ENCODE peak calls at places on chromosomes 2 and 18, in six cellular contexts. Y, B, C, H, Z and S are unnamed samples.
A peak's percentile ranks its signal among the peaks of the same experiment; 100 is the strongest.

GRCh38 chr18:11293794-11294193 is 144.4 kb upstream of the PIEZO2 start:
- DNase-seq in Y (no peak), B (no peak), C (no peak), H (no peak), Z (no peak), S (no peak)

GRCh38 chr18:49961271-49961670 is 147.9 kb upstream of the ACAA2 start:
- DNase-seq in Y (no peak), B (no peak), C (no peak), H (no peak), Z (no peak), S (no peak)

GRCh38 chr18:36157441-36157840 is 27.7 kb downstream of the ELP2 start:
- DNase-seq in Y (no peak), B (no peak), C (no peak), H (no peak), Z (no peak), S (no peak)

GRCh38 chr2:99084256-99084655 is 57.3 kb upstream of the C2orf15 start:
- DNase-seq in Y (no peak), B (no peak), C (peak; percentile 13), H (peak; percentile 45), Z (no peak), S (no peak)

GRCh38 chr2:227482638-227483340 is 10.8 kb downstream of the AGFG1 start:
- DNase-seq in Y (peak; percentile 15), B (no peak), C (no peak), H (no peak), Z (no peak), S (no peak)

GRCh38 chr2:27717070-27717453 is 53.4 kb downstream of the SLC4A1AP start:
- DNase-seq in Y (peak; percentile 36), B (no peak), C (no peak), H (peak; percentile 19), Z (no peak), S (no peak)

GRCh38 chr2:207530160-207531023 is 630 bp downstream of the CREB1 start:
- DNase-seq in Y (peak; percentile 45), B (peak; percentile 54), C (peak; percentile 86), H (peak; percentile 49), Z (peak; percentile 56), S (peak; percentile 58)

GRCh38 chr2:145043399-145043834 is 523.5 kb upstream of the ZEB2 start:
- DNase-seq in Y (no peak), B (no peak), C (peak; percentile 19), H (no peak), Z (no peak), S (peak; percentile 63)

GRCh38 chr2:200592414-200593075 is 6.7 kb downstream of the AOX1 start:
- DNase-seq in Y (peak; percentile 43), B (peak; percentile 44), C (peak; percentile 9), H (peak; percentile 32), Z (no peak), S (no peak)

GRCh38 chr2:98883780-98884211 is 52.2 kb downstream of the CRACDL start:
- DNase-seq in Y (no peak), B (no peak), C (no peak), H (no peak), Z (no peak), S (no peak)

GRCh38 chr2:109521751-109522374 is 91.9 kb downstream of the SEPTIN10 start:
- DNase-seq in Y (no peak), B (no peak), C (no peak), H (no peak), Z (no peak), S (no peak)

GRCh38 chr2:55010149-55010591 is 40.1 kb downstream of the RTN4 start:
- DNase-seq in Y (peak; percentile 31), B (peak; percentile 76), C (peak; percentile 20), H (no peak), Z (no peak), S (peak; percentile 79)

DNA sequence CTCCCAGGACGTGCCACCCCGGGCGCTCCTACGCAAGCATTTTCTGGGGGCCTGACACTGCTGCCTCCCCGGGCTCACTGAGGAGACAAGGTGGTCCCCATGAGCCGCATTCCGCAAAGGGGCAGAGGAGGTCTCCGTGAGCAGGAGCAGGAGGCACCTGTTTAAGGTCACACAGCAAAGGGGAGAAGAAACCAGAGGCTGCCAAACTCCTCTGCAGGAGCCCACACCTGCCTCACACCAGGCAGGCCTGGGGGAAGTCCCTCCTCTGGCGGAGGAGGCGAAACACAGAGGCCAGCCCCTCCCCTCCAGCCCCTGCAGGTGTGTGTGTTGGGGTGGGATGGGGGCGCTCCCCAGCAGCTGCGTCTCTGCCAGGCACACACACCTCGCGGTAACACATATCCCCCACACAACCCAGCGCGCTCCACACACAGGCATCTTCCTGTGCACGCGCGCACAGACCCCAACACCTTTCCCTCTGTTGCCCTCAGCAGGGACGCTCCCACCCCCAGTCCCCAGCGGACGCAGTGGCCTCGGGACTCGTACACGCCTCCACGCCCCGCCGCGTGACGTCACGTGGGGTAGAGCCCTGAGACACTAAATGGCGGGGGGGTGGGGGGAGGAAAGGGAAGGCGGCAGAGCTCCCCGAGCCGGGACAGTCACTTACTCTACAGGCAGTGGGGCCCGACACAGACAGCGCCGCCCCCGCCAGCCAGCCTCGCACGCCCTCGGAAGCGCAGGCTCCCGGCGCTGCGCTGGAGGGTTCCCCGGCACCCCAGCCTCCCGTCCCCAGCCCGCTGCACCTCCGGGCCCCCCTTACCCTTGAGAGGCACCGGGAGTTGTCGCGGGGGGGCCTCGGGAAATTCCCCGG is 537 bp upstream of the WNT10A start:
- DNase-seq in Y (no peak), B (no peak), C (no peak), H (peak; percentile 48), Z (peak; percentile 42), S (peak; percentile 28)
- TF ChIP-seq EZH2 in Y (no peak), B (peak; percentile 71), C (peak; percentile 99), H (peak; percentile 65), Z (no peak), S (no peak)

GRCh38 chr2:239357954-239358754 is 42.7 kb downstream of the HDAC4 start:
- DNase-seq in Y (no peak), B (no peak), C (peak; percentile 22), H (no peak), Z (no peak), S (no peak)
- TF ChIP-seq CTCF in Y (no peak), B (no peak), C (no peak), H (peak; percentile 25), Z (no peak), S (no peak)

GRCh38 chr2:31580321-31581117 is at the start of gene SRD5A2:
- DNase-seq in Y (no peak), B (no peak), C (peak; percentile 69), H (peak; percentile 74), Z (no peak), S (no peak)
- TF ChIP-seq EZH2 in Y (no peak), B (no peak), C (peak; percentile 96), H (peak; percentile 77), Z (no peak), S (peak; percentile 40)

GRCh38 chr18:1103567-1103966 is 198.9 kb downstream of the ADCYAP1 start:
- DNase-seq in Y (peak; percentile 36), B (no peak), C (no peak), H (no peak), Z (no peak), S (no peak)

GRCh38 chr18:1104265-1104792 is 199.7 kb downstream of the ADCYAP1 start:
- DNase-seq in Y (peak; percentile 64), B (no peak), C (no peak), H (no peak), Z (no peak), S (no peak)

DNA sequence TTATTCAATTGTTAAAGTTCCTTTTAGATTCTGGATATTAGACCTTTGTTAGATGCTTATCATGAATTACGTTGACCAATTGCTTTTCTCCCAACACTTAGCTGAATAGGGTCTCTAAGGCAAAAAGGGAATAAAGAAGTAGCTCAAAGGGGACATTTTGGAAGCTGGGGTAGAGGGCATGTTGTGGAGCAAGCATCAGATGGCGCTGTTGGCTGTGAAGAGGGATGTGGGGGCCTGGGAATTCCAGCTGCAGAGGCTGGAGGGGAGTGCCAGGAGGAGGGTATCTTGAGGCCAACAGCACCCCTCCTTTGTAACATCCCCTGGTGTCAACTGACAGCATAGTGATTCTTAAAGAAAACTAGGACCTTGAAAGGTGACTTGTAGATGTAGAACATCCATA is 198.2 kb downstream of the ADCYAP1 start:
- DNase-seq in Y (no peak), B (no peak), C (no peak), H (peak; percentile 34), Z (no peak), S (no peak)
- TF ChIP-seq CTCF in Y (no peak), B (no peak), C (peak; percentile 8), H (peak; percentile 51), Z (no peak), S (no peak)

DNA sequence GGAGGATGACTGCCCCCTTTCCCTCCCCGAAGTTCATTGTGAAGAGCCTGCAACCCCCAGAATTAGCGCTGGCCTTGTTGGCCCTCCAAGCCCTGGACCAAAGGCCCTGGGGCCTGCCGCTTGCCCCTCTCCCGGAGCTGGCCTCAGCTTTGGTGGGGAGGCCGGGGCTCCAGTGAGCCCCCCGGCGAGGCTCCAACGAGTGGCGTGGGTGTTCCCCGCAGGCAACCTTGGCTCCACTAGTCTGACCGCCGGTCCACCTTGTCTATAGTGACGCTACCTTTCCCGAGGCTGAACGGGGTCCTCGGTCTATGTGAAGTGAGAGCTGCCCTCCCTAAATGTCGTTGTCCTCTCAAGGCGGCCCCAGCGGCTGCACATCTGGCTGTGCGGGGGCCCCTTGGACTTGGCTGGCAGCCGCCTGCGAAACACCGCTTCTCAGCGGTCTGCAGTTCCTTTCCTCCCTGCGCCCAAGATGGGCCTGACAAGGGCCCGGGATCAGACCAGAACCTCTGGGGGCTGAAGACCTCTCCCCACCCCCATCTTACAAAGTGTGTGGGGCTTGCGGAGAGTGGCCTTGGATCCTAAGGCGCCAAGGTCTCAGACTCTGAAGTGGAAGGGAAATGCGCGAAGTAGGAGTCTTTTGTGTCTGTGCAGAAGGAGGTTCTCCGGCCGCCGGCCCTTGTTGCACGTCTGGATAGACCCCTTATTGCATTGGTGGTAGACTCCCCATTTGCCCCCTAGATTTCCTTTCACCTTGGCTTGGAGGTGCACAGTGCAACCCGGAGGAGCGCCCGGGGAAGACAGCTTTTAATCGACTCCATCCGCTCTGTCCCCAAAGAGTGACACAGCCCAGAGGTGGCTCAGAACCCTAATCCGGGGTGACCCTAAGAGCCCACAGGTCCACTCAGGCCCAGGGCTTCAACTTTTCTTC is 3.9 kb upstream of the HOXD10 start:
- DNase-seq in Y (no peak), B (no peak), C (no peak), H (no peak), Z (no peak), S (peak; percentile 39)
- TF ChIP-seq EZH2 in Y (no peak), B (no peak), C (peak; percentile 90), H (peak; percentile 96), Z (no peak), S (no peak)

GRCh38 chr18:51100371-51101000 is 70.5 kb downstream of the SMAD4 start:
- DNase-seq in Y (no peak), B (no peak), C (no peak), H (peak; percentile 14), Z (no peak), S (no peak)
- TF ChIP-seq CTCF in Y (no peak), B (no peak), C (no peak), H (peak; percentile 21), Z (peak; percentile 36), S (no peak)

GRCh38 chr18:47248610-47249343 is 2.7 kb downstream of the SKOR2 start:
- DNase-seq in Y (no peak), B (no peak), C (peak; percentile 56), H (peak; percentile 76), Z (no peak), S (no peak)
- TF ChIP-seq EZH2 in Y (no peak), B (peak; percentile 17), C (peak; percentile 98), H (peak; percentile 98), Z (no peak), S (no peak)

DNA sequence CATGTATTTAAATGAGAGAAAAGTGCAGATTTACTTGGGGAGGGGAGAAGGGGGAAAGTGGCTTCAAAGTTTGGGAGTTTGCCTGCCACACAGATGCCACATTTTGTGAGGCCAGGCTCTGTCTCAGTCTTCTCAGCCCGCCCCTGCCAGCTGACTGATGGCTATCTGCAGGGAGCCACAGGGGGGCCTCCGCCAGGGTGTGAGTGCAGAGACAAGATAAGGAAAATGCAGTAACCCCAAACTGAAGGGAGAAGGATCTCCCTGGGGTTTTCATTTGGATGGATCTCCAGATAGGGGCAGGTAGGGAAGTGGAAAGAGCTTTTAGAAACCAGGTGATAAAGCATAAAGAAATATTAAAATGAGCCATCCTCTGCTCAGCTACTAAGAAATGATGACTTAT is 128.8 kb downstream of the ZNF521 start:
- DNase-seq in Y (no peak), B (no peak), C (peak; percentile 60), H (peak; percentile 66), Z (peak; percentile 77), S (no peak)
- TF ChIP-seq CTCF in Y (no peak), B (no peak), C (no peak), H (peak; percentile 18), Z (no peak), S (no peak)